ENCODE peak calls at places on chromosome 2, in nine cellular contexts. Q, C, F, H, E, M, D, Y and G are unnamed samples.

GRCh38 chr2:46010925-46011490 is 286.2 kb upstream of the EPAS1 start:
- DNase-seq in Q (no peak), C (no peak), F (peak; percentile 47), H (no peak), E (no peak), M (no peak), D (no peak), Y (no peak), G (no peak)

GRCh38 chr2:140718999-140719398 is 1411.8 kb downstream of the LRP1B start:
- DNase-seq in Q (no peak), C (no peak), F (no peak), H (no peak), E (no peak), M (no peak), D (no peak), Y (no peak), G (no peak)

GRCh38 chr2:8487461-8487932 is 194.4 kb upstream of the ID2 start:
- DNase-seq in Q (no peak), C (no peak), F (no peak), H (no peak), E (no peak), M (no peak), D (peak; percentile 46), Y (no peak), G (no peak)

GRCh38 chr2:171741189-171741588 is 53.9 kb downstream of the DYNC1I2 start:
- DNase-seq in Q (peak; percentile 9), C (no peak), F (no peak), H (no peak), E (no peak), M (no peak), D (no peak), Y (no peak), G (no peak)

GRCh38 chr2:98757904-98758421 is 27.0 kb upstream of the MGAT4A start:
- DNase-seq in Q (peak; percentile 86), C (peak; percentile 46), F (no peak), H (peak; percentile 71), E (peak; percentile 83), M (peak; percentile 74), D (peak; percentile 78), Y (no peak), G (peak; percentile 73)

GRCh38 chr2:152609699-152610098 is 107.6 kb downstream of the PRPF40A start:
- DNase-seq in Q (no peak), C (no peak), F (no peak), H (no peak), E (no peak), M (no peak), D (no peak), Y (no peak), G (no peak)

GRCh38 chr2:228519561-228519960 is 338.1 kb upstream of the SPHKAP start:
- DNase-seq in Q (no peak), C (no peak), F (no peak), H (no peak), E (no peak), M (no peak), D (no peak), Y (no peak), G (no peak)

GRCh38 chr2:168661404-168661869 is 141.0 kb upstream of the NOSTRIN start:
- DNase-seq in Q (no peak), C (no peak), F (no peak), H (no peak), E (no peak), M (no peak), D (no peak), Y (peak; percentile 36), G (no peak)

GRCh38 chr2:8018956-8019355 is 662.9 kb upstream of the ID2 start:
- DNase-seq in Q (no peak), C (no peak), F (no peak), H (no peak), E (no peak), M (no peak), D (no peak), Y (no peak), G (no peak)

GRCh38 chr2:203949228-203949627 is 12.7 kb downstream of the ICOS start:
- DNase-seq in Q (peak; percentile 43), C (no peak), F (no peak), H (no peak), E (no peak), M (no peak), D (no peak), Y (no peak), G (no peak)

GRCh38 chr2:160491922-160492371 is 1.7 kb downstream of the RBMS1 start:
- DNase-seq in Q (peak; percentile 72), C (no peak), F (peak; percentile 57), H (peak; percentile 18), E (no peak), M (peak; percentile 38), D (no peak), Y (no peak), G (no peak)

GRCh38 chr2:149904816-149905215 is 317.2 kb upstream of the MMADHC start:
- DNase-seq in Q (no peak), C (no peak), F (no peak), H (no peak), E (no peak), M (no peak), D (no peak), Y (no peak), G (no peak)

GRCh38 chr2:15838481-15838880 is 101.9 kb upstream of the MYCN start:
- DNase-seq in Q (no peak), C (no peak), F (no peak), H (no peak), E (no peak), M (no peak), D (no peak), Y (no peak), G (no peak)

GRCh38 chr2:219996366-219996765 is 368.9 kb downstream of the SLC4A3 start:
- DNase-seq in Q (no peak), C (no peak), F (no peak), H (no peak), E (no peak), M (no peak), D (no peak), Y (no peak), G (no peak)

GRCh38 chr2:31213883-31214637 is 3.3 kb downstream of the CAPN14 start:
- DNase-seq in Q (no peak), C (no peak), F (no peak), H (no peak), E (no peak), M (no peak), D (no peak), Y (no peak), G (no peak)

GRCh38 chr2:208006325-208006724 is 19.0 kb downstream of the PLEKHM3 start:
- DNase-seq in Q (no peak), C (no peak), F (no peak), H (no peak), E (no peak), M (no peak), D (no peak), Y (no peak), G (no peak)

GRCh38 chr2:170073288-170073687 is 104.7 kb upstream of the MYO3B start:
- DNase-seq in Q (peak; percentile 62), C (no peak), F (no peak), H (peak; percentile 45), E (no peak), M (peak; percentile 65), D (peak; percentile 71), Y (peak; percentile 17), G (no peak)

GRCh38 chr2:96305091-96305978 is at the start of gene SNRNP200:
- DNase-seq in Q (peak; percentile 56), C (peak; percentile 88), F (peak; percentile 86), H (peak; percentile 82), E (peak; percentile 88), M (peak; percentile 78), D (peak; percentile 93), Y (peak; percentile 84), G (peak; percentile 94)

DNA sequence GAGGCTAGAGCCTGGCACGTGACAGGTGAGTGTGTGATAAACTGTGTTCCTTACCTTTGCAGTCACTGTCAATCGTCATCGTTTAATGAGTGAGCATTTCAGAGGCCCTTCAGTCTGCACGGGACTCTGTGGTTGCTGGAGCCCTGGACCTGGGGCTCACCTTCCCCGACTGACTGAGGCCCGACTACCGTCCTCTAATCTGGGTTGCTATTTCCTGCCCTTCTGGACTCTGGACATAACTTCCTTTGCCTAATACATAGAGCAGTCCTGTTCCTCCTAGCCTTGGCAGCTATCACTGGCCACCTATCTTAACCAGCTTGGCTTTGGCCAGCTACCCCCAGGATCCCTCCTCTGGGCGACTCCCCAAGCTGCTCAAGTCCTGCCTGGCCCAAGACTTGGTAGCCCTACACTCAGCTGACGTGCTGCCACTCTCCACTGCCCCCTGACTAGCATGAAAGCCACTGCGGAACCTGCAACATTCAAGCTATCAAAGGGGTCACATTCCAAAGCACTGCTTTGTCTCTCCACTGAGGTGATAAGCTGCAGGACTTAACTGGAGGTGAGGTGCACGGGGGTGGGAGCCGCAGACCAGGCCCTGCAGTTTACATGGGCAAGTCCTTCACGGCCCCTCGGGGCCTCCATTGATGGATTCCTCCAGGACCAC is 11.1 kb upstream of the RAB17 start:
- DNase-seq in Q (no peak), C (no peak), F (peak; percentile 85), H (no peak), E (no peak), M (no peak), D (no peak), Y (no peak), G (no peak)
- TF ChIP-seq CTCF in Q (peak; percentile 25), C (no peak), F (peak; percentile 67), H (no peak), E (no peak), M (no peak), D (no peak), Y (peak; percentile 23), G (no peak)

DNA sequence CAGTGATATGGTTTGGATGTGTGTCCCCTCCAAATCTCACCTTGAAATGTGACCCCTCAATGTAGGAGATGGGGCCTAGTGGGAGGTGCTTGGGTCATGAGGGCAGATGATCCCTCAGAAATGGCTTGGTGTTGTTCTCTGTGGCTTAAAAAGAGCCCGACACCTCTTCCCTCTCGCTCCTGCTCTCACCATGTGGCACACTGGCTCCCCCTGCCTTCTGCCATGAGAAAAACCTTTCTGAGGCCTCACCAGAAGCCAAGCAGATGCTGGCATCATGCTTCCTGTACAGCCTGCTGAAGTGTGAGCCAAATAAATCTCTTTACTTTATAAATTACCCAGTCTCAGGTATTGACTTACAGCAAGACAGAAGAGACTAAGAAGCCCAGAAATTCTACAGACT is 357.1 kb downstream of the NRXN1 start:
- DNase-seq in Q (no peak), C (no peak), F (peak; percentile 9), H (no peak), E (no peak), M (no peak), D (no peak), Y (peak; percentile 6), G (no peak)
- TF ChIP-seq CTCF in Q (peak; percentile 29), C (no peak), F (peak; percentile 60), H (no peak), E (no peak), M (no peak), D (no peak), Y (peak; percentile 13), G (no peak)

GRCh38 chr2:163887182-163887581 is 151.4 kb upstream of the FIGN start:
- DNase-seq in Q (no peak), C (no peak), F (no peak), H (no peak), E (no peak), M (no peak), D (no peak), Y (no peak), G (no peak)
- TF ChIP-seq CTCF in Q (peak; percentile 19), C (no peak), F (no peak), H (no peak), E (no peak), M (peak; percentile 29), D (no peak), Y (no peak), G (no peak)

DNA sequence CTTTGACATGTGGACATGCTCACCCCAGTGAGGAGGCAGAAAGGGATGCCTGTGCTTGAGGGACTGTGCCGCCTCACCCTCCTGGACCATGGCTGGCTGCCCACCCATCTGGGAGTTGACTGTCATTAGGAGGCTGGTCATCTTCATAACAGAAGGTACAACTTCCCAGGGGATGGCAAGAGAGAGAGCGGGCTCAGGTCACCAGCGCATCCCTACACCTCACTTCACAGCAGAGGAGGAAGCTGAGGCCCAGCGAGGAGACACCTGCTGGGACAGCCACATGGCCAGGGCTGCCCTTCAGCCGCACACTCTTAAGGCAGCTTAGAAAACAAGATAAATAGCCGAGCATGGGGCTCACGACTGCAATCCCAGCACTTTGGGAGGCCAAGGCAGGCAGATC is 59.4 kb downstream of the ADCY3 start:
- DNase-seq in Q (no peak), C (no peak), F (no peak), H (no peak), E (no peak), M (no peak), D (no peak), Y (no peak), G (no peak)
- TF ChIP-seq CTCF in Q (no peak), C (no peak), F (no peak), H (no peak), E (no peak), M (no peak), D (no peak), Y (no peak), G (no peak)